ENCODE peak calls at places on chromosomes 16 and 17, in nine cellular contexts. B is T-helper 2 cell; S is H54; D is pulmonary artery endothelial cell; P is hypothalamus; M is stimulated activated CD4-positive, alpha-beta T cell treated with anti-CD3 and anti-CD28 coated beads, Interleukin-4, amount 100 ng/mL, for 48 hours; N is activated CD8-positive, alpha-beta T cell treated with anti-CD3 and anti-CD28 coated beads for 36 hours; F is cardiac muscle cell; Q is activated T-cell treated with anti-CD3 and anti-CD28 coated beads, Interleukin-2, amount 50 U/mL, for 72 hours. U is an unnamed sample.

GRCh38 chr17:47785538-47786123 is 36.0 kb downstream of the OSBPL7 start:
- DNase-seq in B (no peak), S (no peak), D (no peak), P (no peak), M (no peak), N (peak), F (peak), Q (peak), U (no peak)

GRCh38 chr17:30187528-30187927 is 48.0 kb downstream of the SLC6A4 start:
- DNase-seq in B (no peak), S (no peak), D (no peak), P (no peak), M (no peak), N (no peak), F (no peak), Q (no peak), U (no peak)

GRCh38 chr16:61934591-61934990 is 101.6 kb downstream of the CDH8 start:
- DNase-seq in B (no peak), S (no peak), D (no peak), P (no peak), M (no peak), N (no peak), F (no peak), Q (no peak), U (no peak)

GRCh38 chr17:67503184-67503583 is 126.1 kb downstream of the PITPNC1 start:
- DNase-seq in B (no peak), S (peak), D (no peak), P (no peak), M (peak), N (peak), F (no peak), Q (peak), U (no peak)

GRCh38 chr16:70684146-70685060 is 1.4 kb downstream of the MTSS2 start:
- DNase-seq in B (no peak), S (no peak), D (no peak), P (no peak), M (no peak), N (no peak), F (no peak), Q (no peak), U (no peak)

GRCh38 chr17:62807812-62808575 is at the start of gene MARCHF10:
- DNase-seq in B (no peak), S (no peak), D (no peak), P (no peak), M (peak), N (peak), F (no peak), Q (peak), U (peak)

GRCh38 chr16:79170565-79171242 is 429.8 kb downstream of the MAF start:
- DNase-seq in B (no peak), S (no peak), D (no peak), P (no peak), M (no peak), N (no peak), F (peak), Q (no peak), U (peak)

GRCh38 chr16:74480150-74481029 is 59.1 kb upstream of the CLEC18B start:
- DNase-seq in B (no peak), S (peak), D (no peak), P (no peak), M (no peak), N (no peak), F (peak), Q (no peak), U (peak)

GRCh38 chr16:50653633-50654524 is 27.2 kb downstream of the SNX20 start:
- DNase-seq in B (no peak), S (no peak), D (no peak), P (no peak), M (no peak), N (no peak), F (no peak), Q (no peak), U (no peak)

GRCh38 chr17:57331423-57331822 is 75.1 kb downstream of the MSI2 start:
- DNase-seq in B (no peak), S (no peak), D (no peak), P (no peak), M (no peak), N (no peak), F (no peak), Q (no peak), U (no peak)

GRCh38 chr17:47810901-47811635 is 10.5 kb downstream of the OSBPL7 start:
- DNase-seq in B (no peak), S (no peak), D (no peak), P (no peak), M (no peak), N (no peak), F (peak), Q (no peak), U (no peak)

GRCh38 chr16:56734429-56734828 is 4.5 kb downstream of the NUP93 start:
- DNase-seq in B (no peak), S (peak), D (no peak), P (no peak), M (no peak), N (no peak), F (no peak), Q (no peak), U (no peak)

GRCh38 chr16:31022574-31023251 is 10.6 kb upstream of the STX4 start:
- DNase-seq in B (no peak), S (no peak), D (no peak), P (no peak), M (no peak), N (no peak), F (no peak), Q (no peak), U (no peak)

GRCh38 chr16:1407749-1408148 is 6.8 kb downstream of the UNKL start:
- DNase-seq in B (no peak), S (no peak), D (no peak), P (no peak), M (no peak), N (no peak), F (peak), Q (no peak), U (no peak)

GRCh38 chr16:4746215-4746614 is 11.9 kb downstream of the DNAAF8 start:
- DNase-seq in B (no peak), S (no peak), D (no peak), P (no peak), M (no peak), N (no peak), F (no peak), Q (no peak), U (no peak)

GRCh38 chr17:5665164-5665563 is 80.9 kb upstream of the NLRP1 start:
- DNase-seq in B (no peak), S (no peak), D (no peak), P (no peak), M (no peak), N (no peak), F (no peak), Q (no peak), U (no peak)

GRCh38 chr16:73365010-73365409 is 317.1 kb upstream of the ZFHX3 start:
- DNase-seq in B (no peak), S (no peak), D (no peak), P (no peak), M (no peak), N (no peak), F (peak), Q (no peak), U (no peak)

GRCh38 chr17:53719229-53719628 is 103.5 kb upstream of the KIF2B start:
- DNase-seq in B (no peak), S (no peak), D (no peak), P (no peak), M (no peak), N (no peak), F (peak), Q (no peak), U (no peak)

GRCh38 chr17:1490643-1491405 is 1.7 kb downstream of the MYO1C start:
- DNase-seq in B (peak), S (peak), D (no peak), P (no peak), M (peak), N (peak), F (peak), Q (peak), U (peak)

U was measured in lung.